ENCODE peak calls at places on chromosome 22, in eight cellular contexts. P is NCI-H510A; Q is CD8-positive, alpha-beta T cell; U is activated T-cell treated with anti-CD3 and anti-CD28 coated beads, Interleukin-2, amount 50 U/mL, for 4 hours; H is kidney; E is HFFc6; W is activated CD4-positive, alpha-beta T cell treated with anti-CD3 and anti-CD28 coated beads, Interleukin-2, amount 50 U/mL, for 1 hour; M is endothelial cell. Y is an unnamed sample.

GRCh38 chr22:49296561-49296960 is 531.1 kb downstream of the BRD1 start:
- DNase-seq in W (no peak), E (no peak), P (no peak), H (no peak), M (no peak), Q (no peak), U (no peak), Y (no peak)

GRCh38 chr22:41915035-41915782 is at the start of gene SHISA8:
- DNase-seq in W (peak), M (peak), P (no peak), E (no peak), U (peak), H (no peak), Q (peak), Y (peak)

GRCh38 chr22:46129390-46130041 is 20.8 kb upstream of the PPARA start:
- DNase-seq in W (no peak), H (peak), U (no peak), E (no peak), P (no peak), M (no peak), Q (peak), Y (peak)

GRCh38 chr22:30426395-30427353 is 1.1 kb downstream of the MTFP1 start:
- DNase-seq in P (peak), W (peak), Q (peak), M (peak), E (peak), U (peak), H (peak), Y (peak)

GRCh38 chr22:48353116-48353947 is 1474.3 kb downstream of the BRD1 start:
- DNase-seq in H (peak), W (no peak), Q (no peak), U (no peak), E (no peak), P (no peak), M (no peak), Y (no peak)

GRCh38 chr22:25100972-25101371 is 98.7 kb upstream of the CRYBB3 start:
- DNase-seq in E (no peak), M (no peak), P (no peak), W (no peak), U (no peak), Q (no peak), H (no peak), Y (no peak)

GRCh38 chr22:46070215-46070721 is 80.1 kb upstream of the PPARA start:
- DNase-seq in H (peak), W (no peak), P (no peak), Q (no peak), U (no peak), M (no peak), E (no peak), Y (peak)

GRCh38 chr22:47586038-47586437 is 823.6 kb downstream of the TBC1D22A start:
- DNase-seq in W (no peak), M (no peak), H (no peak), P (no peak), U (no peak), Q (no peak), E (no peak), Y (no peak)

GRCh38 chr22:47111626-47112373 is 349.4 kb downstream of the TBC1D22A start:
- DNase-seq in M (no peak), P (no peak), Q (no peak), E (no peak), H (no peak), W (no peak), U (no peak), Y (no peak)

GRCh38 chr22:48872271-48873260 is 955.1 kb downstream of the BRD1 start:
- DNase-seq in E (no peak), Q (no peak), W (no peak), U (no peak), M (no peak), P (no peak), H (peak), Y (peak)

GRCh38 chr22:34800265-34800664 is 265.7 kb upstream of the ISX start:
- DNase-seq in P (no peak), Q (no peak), M (no peak), E (no peak), W (no peak), U (no peak), H (peak), Y (no peak)

GRCh38 chr22:40714514-40714966 is 35.3 kb downstream of the MCHR1 start:
- DNase-seq in U (no peak), H (no peak), E (no peak), P (no peak), M (no peak), Q (no peak), W (no peak), Y (no peak)

GRCh38 chr22:45468872-45469572 is 33.7 kb upstream of the FBLN1 start:
- DNase-seq in P (no peak), M (no peak), W (no peak), H (peak), U (no peak), E (peak), Q (no peak), Y (no peak)

GRCh38 chr22:30309981-30310672 is 16.6 kb downstream of the TBC1D10A start:
- DNase-seq in Q (peak), H (no peak), M (no peak), U (no peak), E (no peak), P (no peak), W (no peak), Y (no peak)

GRCh38 chr22:31295413-31295812 is 3.1 kb upstream of the PIK3IP1 start:
- DNase-seq in U (no peak), H (no peak), W (no peak), Q (no peak), P (no peak), E (no peak), M (no peak), Y (no peak)

GRCh38 chr22:27029584-27030130 is 372.3 kb downstream of the MIAT start:
- DNase-seq in Q (no peak), M (no peak), W (no peak), E (no peak), H (no peak), P (no peak), U (no peak), Y (no peak)

GRCh38 chr22:37273126-37273845 is 9.0 kb upstream of the CYTH4 start:
- DNase-seq in E (peak), W (no peak), M (no peak), Q (no peak), U (no peak), H (no peak), P (no peak), Y (no peak)

GRCh38 chr22:42399315-42400271 is 32.6 kb downstream of the NFAM1 start:
- DNase-seq in H (peak), W (no peak), E (no peak), P (peak), U (no peak), M (no peak), Q (no peak), Y (peak)

GRCh38 chr22:23218867-23219251 is 38.5 kb downstream of the BCR start:
- DNase-seq in P (peak), Q (no peak), H (peak), U (no peak), M (no peak), E (no peak), W (no peak), Y (peak)

GRCh38 chr22:20979243-20979809 is 2.8 kb upstream of the LZTR1 start:
- DNase-seq in P (no peak), E (no peak), H (peak), U (peak), Q (peak), M (peak), W (peak), Y (peak)

GRCh38 chr22:38033522-38034277 is 23.5 kb upstream of the PICK1 start:
- DNase-seq in E (no peak), P (no peak), M (no peak), W (no peak), Q (no peak), H (peak), U (no peak), Y (no peak)

GRCh38 chr22:38176170-38176741 is 5.4 kb downstream of the PLA2G6 start:
- DNase-seq in P (no peak), E (peak), H (peak), W (peak), U (peak), Q (peak), M (peak), Y (peak)

GRCh38 chr22:20271114-20271994 is 3.2 kb upstream of the RTN4R start:
- DNase-seq in Q (peak), E (no peak), P (no peak), W (no peak), U (no peak), H (no peak), M (no peak), Y (no peak)

GRCh38 chr22:47850644-47851151 is 1088.2 kb downstream of the TBC1D22A start:
- DNase-seq in H (no peak), Q (no peak), E (no peak), W (no peak), P (peak), M (no peak), U (no peak), Y (no peak)

Y was measured in heart left ventricle.